ENCODE peak calls at places on chromosome 1, in five cellular contexts. J, E, Q, G and F are unnamed samples.

GRCh38 chr1:43938892-43939587 is 5.4 kb downstream of the ARTN start:
- DNase-seq in Q (no peak), G (no peak), J (no peak), E (no peak), F (no peak)

GRCh38 chr1:76891931-76892330 is 24.7 kb downstream of the ST6GALNAC5 start:
- DNase-seq in G (no peak), E (no peak), J (no peak), Q (no peak), F (no peak)

GRCh38 chr1:28260803-28261174 is 1.5 kb downstream of the SESN2 start:
- DNase-seq in E (no peak), Q (no peak), J (no peak), G (no peak), F (no peak)

GRCh38 chr1:150484861-150485260 is 2.4 kb upstream of the TARS2 start:
- DNase-seq in J (no peak), E (no peak), Q (no peak), G (peak; percentile 14), F (no peak)

GRCh38 chr1:119735217-119735616 is 23.5 kb downstream of the PHGDH start:
- DNase-seq in E (peak; percentile 59), J (no peak), G (no peak), Q (no peak), F (peak; percentile 47)

GRCh38 chr1:210294991-210295773 is 33.5 kb upstream of the HHAT start:
- DNase-seq in E (peak; percentile 27), G (no peak), Q (peak; percentile 12), J (peak; percentile 67), F (no peak)

GRCh38 chr1:54480201-54480848 is 67.7 kb upstream of the ACOT11 start:
- DNase-seq in Q (no peak), J (peak; percentile 52), G (no peak), E (no peak), F (no peak)

GRCh38 chr1:178797590-178797989 is 72.5 kb downstream of the RALGPS2 start:
- DNase-seq in G (no peak), E (no peak), Q (no peak), J (no peak), F (no peak)

GRCh38 chr1:218479436-218480115 is 134.4 kb downstream of the TGFB2 start:
- DNase-seq in E (no peak), G (no peak), J (no peak), Q (no peak), F (no peak)

GRCh38 chr1:201982082-201982922 is at the start of gene RNPEP:
- DNase-seq in E (peak; percentile 71), Q (peak; percentile 62), G (peak; percentile 84), J (peak; percentile 81), F (peak; percentile 49)

GRCh38 chr1:111990878-111991760 is 1.7 kb upstream of the KCND3 start:
- DNase-seq in E (peak; percentile 87), G (peak; percentile 86), J (peak; percentile 87), Q (peak; percentile 49), F (peak; percentile 55)

GRCh38 chr1:35683012-35683411 is 35.7 kb downstream of the C1orf216 start:
- DNase-seq in E (no peak), G (no peak), J (no peak), Q (no peak), F (no peak)

GRCh38 chr1:41795205-41795762 is 123.4 kb downstream of the HIVEP3 start:
- DNase-seq in E (no peak), G (no peak), J (no peak), Q (no peak), F (no peak)

GRCh38 chr1:179143332-179143731 is 61.5 kb downstream of the TOR3A start:
- DNase-seq in J (no peak), E (no peak), G (no peak), Q (no peak), F (no peak)

GRCh38 chr1:205458777-205459566 is 3.1 kb upstream of the BLACAT1 start:
- DNase-seq in Q (no peak), J (peak; percentile 90), E (no peak), G (peak; percentile 39), F (no peak)

GRCh38 chr1:205237526-205238484 is 10.1 kb downstream of the TMCC2 start:
- DNase-seq in G (no peak), E (no peak), J (no peak), Q (no peak), F (peak; percentile 68)

GRCh38 chr1:40825430-40825778 is 36.8 kb downstream of the CITED4 start:
- DNase-seq in G (no peak), J (no peak), E (peak; percentile 23), Q (no peak), F (no peak)

GRCh38 chr1:2356911-2357845 is 34.2 kb downstream of the MORN1 start:
- DNase-seq in Q (no peak), J (no peak), G (peak; percentile 31), E (no peak), F (no peak)

DNA sequence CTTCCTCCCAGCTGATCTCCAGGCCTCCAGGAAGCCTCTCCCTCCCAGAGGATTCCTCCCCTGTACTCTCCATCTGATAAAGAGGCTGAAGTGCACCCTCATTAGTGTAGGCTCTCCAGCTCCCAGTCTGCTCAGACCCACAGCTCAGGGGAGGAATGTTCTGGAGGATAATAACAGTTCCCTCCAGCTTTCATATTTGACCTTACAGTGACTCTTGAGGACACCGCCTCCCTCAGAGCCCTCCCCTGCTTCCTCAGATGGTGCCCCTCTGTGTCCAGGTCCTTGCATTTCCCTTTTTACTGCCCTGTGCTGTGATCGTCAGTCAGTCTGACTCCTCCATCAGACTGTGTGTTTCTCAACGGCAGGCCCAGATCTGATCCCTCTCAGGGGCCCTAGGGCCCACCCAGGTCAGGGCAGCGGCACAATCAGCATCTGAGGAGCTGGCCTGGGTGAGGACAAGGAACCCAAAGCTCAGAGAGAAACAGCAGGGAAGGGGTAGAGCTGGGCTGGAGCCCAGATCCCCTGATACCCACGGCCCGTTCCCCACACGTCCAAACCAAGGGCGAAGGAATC is 1.1 kb upstream of the SHISAL2A start:
- DNase-seq in Q (no peak), G (no peak), J (no peak), E (no peak), F (no peak)
- H3K27ac ChIP-seq in Q (peak overlapping the region; percentile 85), G (no peak overlapping the region), J (no peak overlapping the region), E (no peak overlapping the region), F (no peak overlapping the region)

DNA sequence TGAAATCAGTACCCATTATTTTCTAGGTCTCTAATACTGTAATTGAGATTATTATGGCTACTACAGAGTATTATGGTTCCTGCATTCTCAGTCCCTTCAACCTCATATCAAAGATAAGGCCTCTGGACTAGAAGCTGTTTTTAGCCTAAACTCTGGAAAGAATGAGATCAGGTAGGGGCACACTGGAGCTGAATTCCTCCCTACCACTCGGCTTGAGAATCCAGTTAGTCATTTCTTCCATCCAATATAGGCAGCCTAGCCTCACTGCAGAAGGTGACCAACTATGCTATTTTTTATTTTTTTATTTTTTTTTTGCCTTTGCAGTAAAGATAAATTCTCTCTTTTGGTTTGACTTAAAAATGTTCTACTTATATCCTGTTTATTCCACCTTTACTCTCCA is 8.0 kb upstream of the HAX1 start:
- DNase-seq in E (no peak), Q (no peak), J (no peak), G (no peak), F (no peak)
- H3K27ac ChIP-seq in E (no peak overlapping the region), Q (no peak overlapping the region), J (no peak overlapping the region), G (no peak overlapping the region), F (no peak overlapping the region)

DNA sequence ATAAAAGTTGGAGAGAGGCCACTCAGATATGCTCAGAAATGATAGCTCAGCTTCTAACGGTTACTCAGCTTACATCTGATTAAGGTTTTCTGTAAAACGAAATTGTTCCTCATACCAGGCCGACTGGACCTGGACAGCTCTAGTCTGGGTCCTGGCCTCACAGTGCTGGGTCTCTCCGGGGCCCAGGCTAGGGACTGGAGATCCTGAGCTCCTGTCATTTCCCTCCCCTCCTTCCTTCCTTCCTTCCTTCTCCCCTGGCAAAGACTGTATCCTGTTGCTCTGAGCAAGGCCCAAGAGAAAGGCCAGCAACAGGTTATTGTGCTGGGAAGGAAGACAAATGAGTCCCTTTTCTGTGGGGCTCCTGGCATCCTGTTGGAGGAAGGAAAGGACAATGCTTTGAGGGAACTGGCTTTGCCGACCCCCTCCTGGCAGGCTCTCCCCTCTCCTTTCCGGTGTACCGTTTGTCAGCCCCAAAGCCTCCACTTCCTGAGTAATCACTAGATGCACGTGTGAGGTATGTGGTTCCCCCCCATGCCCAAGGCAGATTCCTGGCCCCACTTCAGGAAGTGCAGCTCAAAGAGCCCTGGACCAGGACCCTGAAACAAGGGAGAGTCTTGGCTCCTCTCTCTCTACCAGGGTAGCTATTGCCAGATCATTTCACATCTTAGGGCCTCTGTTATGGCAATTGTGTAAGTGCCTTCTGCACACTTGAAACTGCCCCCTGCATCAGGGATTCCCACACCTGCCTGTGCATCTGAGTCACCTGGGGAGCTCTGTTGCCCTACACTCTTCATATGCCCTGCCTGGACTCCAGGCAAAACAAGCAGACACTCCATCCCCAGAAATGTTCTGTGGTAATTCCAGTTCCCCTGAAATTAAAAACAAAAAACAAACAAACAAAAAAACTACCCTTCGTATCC is 212.7 kb upstream of the FGGY start:
- DNase-seq in Q (no peak), J (peak; percentile 37), G (no peak), E (no peak), F (no peak)
- H3K27ac ChIP-seq in Q (no peak overlapping the region), J (peak overlapping the region; percentile 67), G (no peak overlapping the region), E (no peak overlapping the region), F (no peak overlapping the region)

DNA sequence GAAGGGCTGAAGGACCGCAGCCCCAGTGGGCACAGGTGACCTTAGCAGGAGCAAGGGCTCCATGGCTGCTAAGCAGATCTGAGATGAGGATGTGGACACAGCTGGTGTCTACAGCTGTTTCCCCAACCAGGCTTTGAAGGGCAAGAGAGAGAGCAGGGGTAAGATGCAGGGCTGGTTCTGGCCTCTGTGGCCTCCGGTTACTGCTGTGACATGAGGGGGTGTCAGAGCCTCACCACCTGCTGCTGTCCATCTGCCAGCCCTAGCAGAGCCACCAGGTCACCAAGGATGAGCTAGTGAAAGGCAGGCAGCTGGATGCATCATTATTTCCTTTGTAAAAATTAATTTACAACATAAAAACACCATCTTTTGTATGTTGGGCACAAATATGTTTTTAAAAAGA is 33.4 kb downstream of the OBSCN start:
- DNase-seq in J (no peak), E (no peak), G (no peak), Q (no peak), F (no peak)
- H3K27ac ChIP-seq in J (no peak overlapping the region), E (no peak overlapping the region), G (no peak overlapping the region), Q (no peak overlapping the region), F (no peak overlapping the region)